ENCODE peak calls at places on chromosomes 11 and 22, in ten cellular contexts. N is HFFc6; F is non-pigmented ciliary epithelial cell; K is stimulated activated CD8-positive, alpha-beta memory T cell treated with anti-CD3 and anti-CD28 coated beads, Interleukin-4, amount 100 ng/mL, for 1 hour; V is sigmoid colon; B is memory B cell; O is AG08396; H is activated CD4-positive, alpha-beta T cell treated with anti-CD3 and anti-CD28 coated beads, Interleukin-2, amount 50 U/mL, for 48 hours; S is AG04449; D is T-helper 17 cell. Y is an unnamed sample.

GRCh38 chr22:37634505-37635002 is 4.9 kb upstream of the SH3BP1 start:
- DNase-seq in N (no peak), O (no peak), F (no peak), V (no peak), K (no peak), S (no peak), B (no peak), D (no peak), H (no peak), Y (no peak)

GRCh38 chr11:62430350-62430749 is 11.5 kb downstream of the SCGB1A1 start:
- DNase-seq in K (no peak), H (no peak), S (no peak), V (no peak), O (no peak), N (no peak), D (no peak), B (no peak), F (no peak), Y (peak; percentile 70)

GRCh38 chr22:20404881-20405280 is 10.9 kb downstream of the ZNF74 start:
- DNase-seq in B (no peak), O (no peak), F (no peak), H (no peak), D (no peak), V (no peak), K (no peak), N (no peak), S (no peak), Y (no peak)

GRCh38 chr22:24833881-24834495 is 28.0 kb downstream of the SGSM1 start:
- DNase-seq in B (no peak), O (no peak), N (no peak), F (no peak), S (no peak), H (no peak), K (no peak), V (no peak), D (no peak), Y (no peak)

GRCh38 chr11:10320164-10320563 is 15.3 kb downstream of the ADM start:
- DNase-seq in S (no peak), N (no peak), D (no peak), K (no peak), F (no peak), O (no peak), B (no peak), H (no peak), V (no peak), Y (no peak)

GRCh38 chr11:104784684-104785460 is 113.4 kb downstream of the CASP12 start:
- DNase-seq in O (no peak), S (no peak), D (no peak), F (no peak), N (no peak), V (no peak), K (no peak), B (no peak), H (no peak), Y (no peak)

GRCh38 chr11:132914600-132914999 is 617.7 kb downstream of the OPCML start:
- DNase-seq in F (no peak), D (no peak), S (no peak), K (no peak), H (no peak), B (no peak), N (no peak), O (no peak), V (no peak), Y (no peak)

GRCh38 chr11:86537541-86538222 is 134.7 kb downstream of the ME3 start:
- DNase-seq in O (no peak), D (no peak), H (no peak), K (no peak), B (no peak), F (no peak), V (no peak), N (no peak), S (no peak), Y (no peak)

GRCh38 chr22:37675930-37676571 is 615 bp downstream of the LGALS1 start:
- DNase-seq in S (no peak), F (no peak), D (no peak), H (peak; percentile 53), B (no peak), V (peak; percentile 86), O (no peak), N (peak; percentile 32), K (no peak), Y (no peak)

GRCh38 chr11:13233173-13233572 is 44.4 kb upstream of the BMAL1 start:
- DNase-seq in B (no peak), F (no peak), K (no peak), D (no peak), V (no peak), O (no peak), N (no peak), S (no peak), H (no peak), Y (no peak)

GRCh38 chr22:27405672-27406388 is 395.7 kb downstream of the MN1 start:
- DNase-seq in N (peak; percentile 4), K (no peak), D (no peak), B (no peak), O (peak; percentile 81), H (peak; percentile 39), F (no peak), V (no peak), S (no peak), Y (no peak)

GRCh38 chr11:44916797-44917196 is 33.9 kb downstream of the TP53I11 start:
- DNase-seq in B (no peak), V (no peak), K (no peak), S (no peak), D (no peak), H (no peak), O (no peak), N (no peak), F (no peak), Y (no peak)

GRCh38 chr11:122077459-122077858 is 38.6 kb downstream of the BLID start:
- DNase-seq in K (no peak), N (no peak), F (no peak), S (no peak), B (no peak), H (no peak), O (no peak), V (no peak), D (no peak), Y (no peak)

GRCh38 chr22:41417622-41418390 is 28.8 kb downstream of the TOB2 start:
- DNase-seq in S (no peak), F (no peak), D (no peak), N (no peak), V (peak; percentile 99), B (no peak), O (no peak), H (no peak), K (no peak), Y (no peak)

GRCh38 chr11:11621881-11622706 is at the start of gene GALNT18:
- DNase-seq in V (peak; percentile 97), H (peak; percentile 83), N (peak; percentile 85), S (peak; percentile 36), K (peak; percentile 12), B (peak; percentile 61), O (peak; percentile 99), F (peak; percentile 48), D (peak; percentile 31), Y (peak; percentile 74)

GRCh38 chr11:15038963-15039362 is 34.4 kb upstream of the CALCB start:
- DNase-seq in S (no peak), V (no peak), O (peak; percentile 28), B (no peak), K (no peak), H (peak; percentile 9), D (no peak), N (peak; percentile 15), F (no peak), Y (peak; percentile 4)

GRCh38 chr11:95055273-95055897 is 6.2 kb downstream of the KDM4F start:
- DNase-seq in F (no peak), H (no peak), B (no peak), K (no peak), O (no peak), N (no peak), D (no peak), V (no peak), S (no peak), Y (no peak)

GRCh38 chr11:117076941-117077659 is 21.1 kb downstream of the SIK3 start:
- DNase-seq in K (no peak), V (no peak), O (no peak), S (no peak), B (no peak), H (no peak), F (no peak), N (no peak), D (no peak), Y (no peak)

GRCh38 chr22:44740307-44740706 is 12.1 kb upstream of the ARHGAP8 start:
- DNase-seq in H (no peak), B (no peak), K (no peak), V (no peak), S (no peak), O (no peak), F (no peak), D (no peak), N (no peak), Y (no peak)

GRCh38 chr11:65395961-65396530 is 9.6 kb downstream of the FRMD8 start:
- DNase-seq in F (no peak), S (no peak), H (no peak), D (no peak), N (no peak), B (no peak), O (no peak), K (no peak), V (no peak), Y (no peak)

GRCh38 chr11:122711831-122712378 is 56.4 kb downstream of the UBASH3B start:
- DNase-seq in V (peak; percentile 46), H (no peak), N (peak; percentile 46), D (no peak), F (no peak), O (no peak), S (no peak), B (no peak), K (no peak), Y (no peak)

GRCh38 chr11:47071341-47071740 is 105.3 kb downstream of the ARFGAP2 start:
- DNase-seq in K (no peak), S (no peak), N (no peak), H (no peak), F (no peak), D (no peak), V (no peak), B (no peak), O (no peak), Y (no peak)

GRCh38 chr11:3989891-3990290 is 104.7 kb upstream of the RRM1 start:
- DNase-seq in B (no peak), S (no peak), O (no peak), V (no peak), N (no peak), D (no peak), H (no peak), F (no peak), K (no peak), Y (no peak)

GRCh38 chr11:7683571-7683970 is 10.3 kb upstream of the CYB5R2 start:
- DNase-seq in D (no peak), N (no peak), O (no peak), H (no peak), B (no peak), S (no peak), K (no peak), V (no peak), F (no peak), Y (no peak)

GRCh38 chr22:32469799-32470212 is 4.8 kb upstream of the FBXO7 start:
- DNase-seq in N (peak; percentile 86), S (peak; percentile 60), H (no peak), K (no peak), D (no peak), V (peak; percentile 75), O (peak; percentile 70), B (no peak), F (no peak), Y (peak; percentile 78)

GRCh38 chr11:112961146-112961668 is at the start of gene NCAM1:
- DNase-seq in K (no peak), B (no peak), D (no peak), F (no peak), V (peak; percentile 87), S (no peak), H (peak; percentile 27), O (peak; percentile 26), N (no peak), Y (peak; percentile 60)

GRCh38 chr11:19789840-19790710 is 77.4 kb downstream of the NAV2 start:
- DNase-seq in H (no peak), D (no peak), K (no peak), N (peak; percentile 35), B (no peak), O (no peak), S (peak; percentile 59), V (no peak), F (no peak), Y (peak; percentile 89)

GRCh38 chr11:19968860-19969259 is 191.4 kb downstream of the DBX1 start:
- DNase-seq in D (no peak), N (no peak), V (no peak), F (no peak), H (no peak), K (no peak), B (no peak), O (no peak), S (no peak), Y (no peak)